ENCODE peak calls at places on chromosomes 6 and 20, in five cellular contexts. One of them, this sample, is unnamed.

GRCh38 chr6:20948531-20948930 is 414.3 kb downstream of the CDKAL1 start:
- DNase-seq in K562: no peak
- DNase-seq in HepG2: no peak
- DNase-seq in A549: no peak
- DNase-seq in GM12878: no peak
- DNase-seq in this sample: no peak

GRCh38 chr6:24273471-24273870 is 84.4 kb downstream of the DCDC2 start:
- DNase-seq in K562: no peak
- DNase-seq in HepG2: no peak
- DNase-seq in A549: no peak
- DNase-seq in GM12878: no peak
- DNase-seq in this sample: no peak

GRCh38 chr20:6994452-6994851 is 227.0 kb downstream of the BMP2 start:
- DNase-seq in K562: no peak
- DNase-seq in HepG2: no peak
- DNase-seq in A549: peak; percentile 9
- DNase-seq in GM12878: no peak
- DNase-seq in this sample: no peak

GRCh38 chr6:90709597-90709996 is 122.7 kb upstream of the MAP3K7 start:
- DNase-seq in K562: no peak
- DNase-seq in HepG2: no peak
- DNase-seq in A549: no peak
- DNase-seq in GM12878: no peak
- DNase-seq in this sample: no peak

GRCh38 chr6:126537437-126537836 is 197.5 kb downstream of the CENPW start:
- DNase-seq in K562: no peak
- DNase-seq in HepG2: no peak
- DNase-seq in A549: no peak
- DNase-seq in GM12878: no peak
- DNase-seq in this sample: no peak

GRCh38 chr6:52990342-52990741 is 4.7 kb downstream of the GSTA4 start:
- DNase-seq in K562: no peak
- DNase-seq in HepG2: no peak
- DNase-seq in A549: no peak
- DNase-seq in GM12878: no peak
- DNase-seq in this sample: no peak

GRCh38 chr20:58202039-58202438 is 26.4 kb downstream of the ANKRD60 start:
- DNase-seq in K562: no peak
- DNase-seq in HepG2: no peak
- DNase-seq in A549: no peak
- DNase-seq in GM12878: no peak
- DNase-seq in this sample: no peak

GRCh38 chr6:5813625-5814027 is 193.1 kb downstream of the NRN1 start:
- DNase-seq in K562: no peak
- DNase-seq in HepG2: no peak
- DNase-seq in A549: no peak
- DNase-seq in GM12878: peak; percentile 34
- DNase-seq in this sample: no peak

GRCh38 chr6:137731960-137732616 is 135.0 kb upstream of the TNFAIP3 start:
- DNase-seq in K562: no peak
- DNase-seq in HepG2: peak; percentile 99
- DNase-seq in A549: peak; percentile 33
- DNase-seq in GM12878: no peak
- DNase-seq in this sample: no peak

GRCh38 chr20:16444056-16444777 is 129.0 kb downstream of the KIF16B start:
- DNase-seq in K562: no peak
- DNase-seq in HepG2: no peak
- DNase-seq in A549: no peak
- DNase-seq in GM12878: no peak
- DNase-seq in this sample: no peak

GRCh38 chr20:37530696-37531095 is 3.0 kb upstream of the BLCAP start:
- DNase-seq in K562: no peak
- DNase-seq in HepG2: peak; percentile 43
- DNase-seq in A549: no peak
- DNase-seq in GM12878: no peak
- DNase-seq in this sample: no peak

GRCh38 chr6:151497935-151498726 is 4.3 kb downstream of the CCDC170 start:
- DNase-seq in K562: no peak
- DNase-seq in HepG2: peak; percentile 75
- DNase-seq in A549: no peak
- DNase-seq in GM12878: no peak
- DNase-seq in this sample: no peak

GRCh38 chr6:25670208-25670607 is 18.2 kb downstream of the SCGN start:
- DNase-seq in K562: no peak
- DNase-seq in HepG2: peak; percentile 31
- DNase-seq in A549: no peak
- DNase-seq in GM12878: no peak
- DNase-seq in this sample: no peak

GRCh38 chr20:46237736-46238135 is 70.6 kb downstream of the CDH22 start:
- DNase-seq in K562: no peak
- DNase-seq in HepG2: no peak
- DNase-seq in A549: no peak
- DNase-seq in GM12878: no peak
- DNase-seq in this sample: no peak

GRCh38 chr6:42507901-42508300 is 55.9 kb upstream of the UBR2 start:
- DNase-seq in K562: no peak
- DNase-seq in HepG2: no peak
- DNase-seq in A549: no peak
- DNase-seq in GM12878: no peak
- DNase-seq in this sample: no peak

GRCh38 chr20:44087051-44087856 is 99.7 kb downstream of the JPH2 start:
- DNase-seq in K562: no peak
- DNase-seq in HepG2: no peak
- DNase-seq in A549: no peak
- DNase-seq in GM12878: no peak
- DNase-seq in this sample: no peak

GRCh38 chr6:75922226-75922625 is 150.2 kb downstream of the IMPG1 start:
- DNase-seq in K562: no peak
- DNase-seq in HepG2: no peak
- DNase-seq in A549: no peak
- DNase-seq in GM12878: no peak
- DNase-seq in this sample: no peak

GRCh38 chr20:38034108-38034649 is 633 bp downstream of the RPRD1B start:
- DNase-seq in K562: no peak
- DNase-seq in HepG2: no peak
- DNase-seq in A549: no peak
- DNase-seq in GM12878: no peak
- DNase-seq in this sample: no peak

GRCh38 chr6:154404791-154405400 is 48.3 kb upstream of the IPCEF1 start:
- DNase-seq in K562: no peak
- DNase-seq in HepG2: no peak
- DNase-seq in A549: no peak
- DNase-seq in GM12878: no peak
- DNase-seq in this sample: no peak

GRCh38 chr6:136600818-136601217 is 50.6 kb upstream of the MAP7 start:
- DNase-seq in K562: no peak
- DNase-seq in HepG2: no peak
- DNase-seq in A549: no peak
- DNase-seq in GM12878: no peak
- DNase-seq in this sample: no peak
- TF ChIP-seq KDM1A in K562: no peak
- TF ChIP-seq KDM1A in HepG2: no peak
- TF ChIP-seq KDM1A in A549: no peak
- TF ChIP-seq KDM1A in GM12878: no peak
- TF ChIP-seq KDM1A in this sample: no peak

GRCh38 chr6:47628448-47629272 is 69.7 kb upstream of the ADGRF4 start:
- DNase-seq in K562: no peak
- DNase-seq in HepG2: no peak
- DNase-seq in A549: no peak
- DNase-seq in GM12878: no peak
- DNase-seq in this sample: no peak

GRCh38 chr6:47631248-47632196 is 66.9 kb upstream of the ADGRF4 start:
- DNase-seq in K562: peak; percentile 48
- DNase-seq in HepG2: peak; percentile 66
- DNase-seq in A549: no peak
- DNase-seq in GM12878: peak; percentile 32
- DNase-seq in this sample: no peak

GRCh38 chr6:47630587-47630986 is 67.8 kb upstream of the ADGRF4 start:
- DNase-seq in K562: no peak
- DNase-seq in HepG2: no peak
- DNase-seq in A549: no peak
- DNase-seq in GM12878: no peak
- DNase-seq in this sample: no peak

GRCh38 chr6:47626782-47627181 is 71.6 kb upstream of the ADGRF4 start:
- DNase-seq in K562: no peak
- DNase-seq in HepG2: no peak
- DNase-seq in A549: no peak
- DNase-seq in GM12878: no peak
- DNase-seq in this sample: no peak

DNA sequence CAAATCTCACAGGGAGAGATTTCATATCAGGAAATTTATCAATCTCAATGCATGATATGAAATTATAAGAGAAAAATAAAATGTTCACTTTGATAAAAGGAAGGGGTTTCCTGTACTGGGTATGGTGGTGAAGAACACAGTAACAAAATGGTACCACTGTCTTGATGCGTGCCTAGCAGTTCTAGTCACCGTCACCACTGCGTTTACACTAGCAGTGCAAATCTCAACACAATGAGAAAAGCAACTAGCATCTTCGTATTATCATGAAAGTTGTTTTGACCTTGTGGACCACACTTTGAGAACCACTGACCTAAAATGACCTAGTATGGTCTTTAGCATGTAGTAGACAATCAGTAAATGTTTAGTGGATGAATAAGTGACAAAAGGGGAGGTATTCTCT is 68.4 kb upstream of the ADGRF4 start:
- DNase-seq in K562: no peak
- DNase-seq in HepG2: no peak
- DNase-seq in A549: no peak
- DNase-seq in GM12878: no peak
- DNase-seq in this sample: no peak
- TF ChIP-seq KDM1A in K562: no peak
- TF ChIP-seq KDM1A in HepG2: no peak
- TF ChIP-seq KDM1A in A549: no peak
- TF ChIP-seq KDM1A in GM12878: no peak
- TF ChIP-seq KDM1A in this sample: no peak

GRCh38 chr6:110488606-110489005 is 12.2 kb upstream of the SLC22A16 start:
- DNase-seq in K562: no peak
- DNase-seq in HepG2: no peak
- DNase-seq in A549: no peak
- DNase-seq in GM12878: no peak
- DNase-seq in this sample: no peak
- TF ChIP-seq KDM1A in K562: no peak
- TF ChIP-seq KDM1A in HepG2: no peak
- TF ChIP-seq KDM1A in A549: no peak
- TF ChIP-seq KDM1A in GM12878: no peak
- TF ChIP-seq KDM1A in this sample: no peak

GRCh38 chr6:166152660-166153059 is 15.0 kb downstream of the TBXT start:
- DNase-seq in K562: no peak
- DNase-seq in HepG2: no peak
- DNase-seq in A549: no peak
- DNase-seq in GM12878: no peak
- DNase-seq in this sample: no peak

GRCh38 chr6:166151798-166152197 is 15.9 kb downstream of the TBXT start:
- DNase-seq in K562: no peak
- DNase-seq in HepG2: no peak
- DNase-seq in A549: no peak
- DNase-seq in GM12878: no peak
- DNase-seq in this sample: no peak

GRCh38 chr6:166157930-166158617 is 9.6 kb downstream of the TBXT start:
- DNase-seq in K562: no peak
- DNase-seq in HepG2: no peak
- DNase-seq in A549: no peak
- DNase-seq in GM12878: no peak
- DNase-seq in this sample: no peak

GRCh38 chr6:166162599-166163342 is 4.9 kb downstream of the TBXT start:
- DNase-seq in K562: no peak
- DNase-seq in HepG2: no peak
- DNase-seq in A549: no peak
- DNase-seq in GM12878: no peak
- DNase-seq in this sample: no peak

GRCh38 chr6:166156942-166157341 is 10.7 kb downstream of the TBXT start:
- DNase-seq in K562: no peak
- DNase-seq in HepG2: peak; percentile 6
- DNase-seq in A549: peak; percentile 23
- DNase-seq in GM12878: no peak
- DNase-seq in this sample: no peak
- TF ChIP-seq KDM1A in K562: no peak
- TF ChIP-seq KDM1A in HepG2: no peak
- TF ChIP-seq KDM1A in A549: no peak
- TF ChIP-seq KDM1A in GM12878: no peak
- TF ChIP-seq KDM1A in this sample: no peak

DNA sequence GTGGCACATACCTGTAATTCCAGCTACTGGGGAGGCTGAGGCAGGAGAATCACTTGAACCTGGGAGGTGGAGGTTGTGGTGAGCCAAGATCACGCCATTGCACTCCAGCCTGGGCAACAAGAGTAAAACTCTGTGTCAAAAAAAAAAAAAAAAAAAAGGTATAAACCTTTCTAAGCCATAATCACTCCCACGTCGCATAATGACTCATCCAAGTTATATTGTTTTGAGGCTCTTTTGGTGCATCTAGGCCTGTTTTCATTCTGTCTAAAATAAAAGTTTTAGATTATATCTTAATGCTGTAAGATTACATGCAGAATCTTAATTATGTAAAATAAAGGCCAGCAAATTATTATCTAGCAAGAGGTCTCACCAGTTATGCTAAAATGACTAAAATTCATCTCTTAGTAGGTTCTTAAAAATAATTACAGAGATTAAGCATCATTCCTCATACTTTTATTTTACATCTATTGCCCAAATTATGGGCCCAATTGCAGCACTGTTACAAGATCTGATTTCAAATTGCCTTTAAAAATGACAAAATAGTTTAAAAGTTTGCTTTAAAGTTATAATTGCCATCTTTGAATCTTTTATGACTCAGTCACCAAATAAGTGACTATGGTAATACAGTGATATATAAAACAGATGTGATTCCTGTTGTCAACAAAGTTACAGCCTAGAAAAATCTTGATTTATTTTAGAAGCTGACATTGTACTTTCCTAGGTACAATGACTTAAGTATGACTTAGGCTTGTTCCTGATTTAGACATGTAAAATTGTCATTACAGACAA is 10.4 kb upstream of the SUMO4 start:
- DNase-seq in K562: no peak
- DNase-seq in HepG2: no peak
- DNase-seq in A549: no peak
- DNase-seq in GM12878: no peak
- DNase-seq in this sample: no peak
- TF ChIP-seq KDM1A in K562: no peak
- TF ChIP-seq KDM1A in HepG2: no peak
- TF ChIP-seq KDM1A in A549: no peak
- TF ChIP-seq KDM1A in GM12878: no peak
- TF ChIP-seq KDM1A in this sample: no peak